ENCODE peak calls at places on chromosomes 1 and 21, in eight cellular contexts. C, Q, G, K, Z, U, R and T are unnamed samples.

GRCh38 chr1:41013812-41014211 is 7.7 kb downstream of the SLFNL1 start:
- DNase-seq in C (no peak), Q (no peak), G (no peak), K (no peak), Z (no peak), U (no peak), R (no peak), T (no peak)

GRCh38 chr1:34740161-34740875 is 14.5 kb upstream of the GJB5 start:
- DNase-seq in C (no peak), Q (peak; percentile 25), G (no peak), K (no peak), Z (no peak), U (no peak), R (peak; percentile 70), T (no peak)

GRCh38 chr1:153626929-153627796 is at the start of gene S100A13:
- DNase-seq in C (peak; percentile 85), Q (peak; percentile 71), G (peak; percentile 86), K (peak; percentile 91), Z (peak; percentile 30), U (peak; percentile 84), R (peak; percentile 97), T (peak; percentile 96)

GRCh38 chr1:119101563-119101962 is 38.9 kb downstream of the WARS2 start:
- DNase-seq in C (no peak), Q (no peak), G (no peak), K (no peak), Z (no peak), U (no peak), R (no peak), T (no peak)

GRCh38 chr21:36698160-36699025 is 522 bp upstream of the SIM2 start:
- DNase-seq in C (no peak), Q (no peak), G (no peak), K (peak; percentile 62), Z (no peak), U (no peak), R (peak; percentile 69), T (no peak)

GRCh38 chr1:43678940-43679339 is 28.4 kb upstream of the ST3GAL3 start:
- DNase-seq in C (no peak), Q (no peak), G (no peak), K (no peak), Z (no peak), U (no peak), R (no peak), T (no peak)

GRCh38 chr1:201504799-201505504 is 2.0 kb downstream of the CSRP1 start:
- DNase-seq in C (no peak), Q (no peak), G (no peak), K (no peak), Z (no peak), U (no peak), R (no peak), T (no peak)

GRCh38 chr21:14878971-14879370 is 185.8 kb downstream of the NRIP1 start:
- DNase-seq in C (no peak), Q (no peak), G (no peak), K (peak; percentile 61), Z (no peak), U (no peak), R (no peak), T (no peak)

GRCh38 chr1:40133839-40134238 is 27.3 kb upstream of the RLF start:
- DNase-seq in C (no peak), Q (no peak), G (no peak), K (no peak), Z (no peak), U (no peak), R (no peak), T (no peak)

GRCh38 chr1:228691926-228692325 is 43.4 kb upstream of the RHOU start:
- DNase-seq in C (no peak), Q (peak; percentile 15), G (peak; percentile 44), K (peak; percentile 69), Z (no peak), U (peak; percentile 46), R (peak; percentile 48), T (peak; percentile 17)

DNA sequence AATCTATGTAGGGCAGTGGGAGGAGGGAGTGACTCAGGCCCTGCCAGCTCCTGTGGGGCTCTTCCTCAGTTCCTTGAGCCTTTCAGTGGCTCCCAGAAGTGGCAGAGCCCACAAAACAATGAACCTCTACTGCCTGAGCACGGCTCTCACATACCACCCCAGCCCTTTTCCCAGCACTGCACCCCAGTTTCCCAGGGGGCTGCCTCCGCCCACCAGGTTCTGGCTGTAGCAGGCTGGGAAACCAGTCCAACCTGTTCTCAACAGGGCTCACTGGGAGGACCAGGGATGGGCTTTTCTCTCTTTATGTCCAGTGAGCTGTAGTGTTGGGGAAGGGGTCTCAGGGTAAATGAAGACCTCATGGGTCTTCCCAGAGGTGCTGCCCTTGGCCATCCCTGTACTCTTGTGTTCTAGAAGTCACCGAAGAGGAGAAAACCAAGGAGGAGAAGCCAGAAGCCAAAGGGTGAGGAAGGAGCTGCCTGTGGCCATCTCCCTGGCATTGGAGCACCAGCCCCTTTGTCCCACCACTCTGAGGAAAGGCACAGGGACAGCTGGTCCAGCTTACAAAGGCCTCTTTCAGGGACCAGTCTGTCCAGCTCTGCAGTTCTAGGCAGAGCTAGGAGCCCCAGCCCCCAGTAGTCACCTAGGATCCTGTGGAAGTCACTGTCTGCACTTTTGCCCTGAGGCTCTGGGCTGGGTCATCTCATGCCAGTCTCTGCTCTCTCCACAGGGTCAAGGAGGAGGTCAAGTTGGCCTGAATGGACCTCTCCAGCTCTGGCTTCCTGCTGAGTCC is 3.5 kb downstream of the MARCKSL1 start:
- DNase-seq in C (no peak), Q (peak; percentile 55), G (no peak), K (no peak), Z (no peak), U (peak; percentile 50), R (no peak), T (peak; percentile 42)
- H3K4me3 ChIP-seq in C (no peak overlapping the region), Q (no peak overlapping the region), G (no peak overlapping the region), K (no peak overlapping the region), Z (no peak overlapping the region), U (no peak overlapping the region), R (no peak overlapping the region), T (no peak overlapping the region)

GRCh38 chr1:155006601-155007101 is 4.0 kb downstream of the ZBTB7B start:
- DNase-seq in C (no peak), Q (peak; percentile 37), G (no peak), K (peak; percentile 59), Z (no peak), U (no peak), R (peak; percentile 57), T (peak; percentile 24)
- H3K4me1 ChIP-seq in C (peaks cover 61% of the 10 kb centered on the region), Q (peaks cover 36% of the 10 kb centered on the region), G (peaks cover 76% of the 10 kb centered on the region), K (peaks cover 74% of the 10 kb centered on the region), Z (peaks cover 52% of the 10 kb centered on the region), U (peaks cover 40% of the 10 kb centered on the region), R (peaks cover 38% of the 10 kb centered on the region), T (no peaks in the 10 kb centered on the region)

GRCh38 chr1:23362218-23362713 is 7.4 kb downstream of the ZNF436 start:
- DNase-seq in C (no peak), Q (no peak), G (no peak), K (peak; percentile 37), Z (no peak), U (no peak), R (no peak), T (no peak)
- H3K9me3 ChIP-seq in C (peaks cover 75% of the 10 kb centered on the region), Q (peaks cover 45% of the 10 kb centered on the region), G (no peaks in the 10 kb centered on the region), K (peaks cover 92% of the 10 kb centered on the region), Z (peaks cover 20% of the 10 kb centered on the region), U (peaks cover 23% of the 10 kb centered on the region), R (peaks cover 61% of the 10 kb centered on the region), T (peaks cover 45% of the 10 kb centered on the region)

GRCh38 chr1:12082988-12083387 is 19.9 kb downstream of the TNFRSF8 start:
- DNase-seq in C (no peak), Q (no peak), G (no peak), K (no peak), Z (no peak), U (no peak), R (no peak), T (no peak)
- H3K4me3 ChIP-seq in C (no peak overlapping the region), Q (no peak overlapping the region), G (no peak overlapping the region), K (no peak overlapping the region), Z (no peak overlapping the region), U (no peak overlapping the region), R (no peak overlapping the region), T (no peak overlapping the region)

GRCh38 chr1:181556606-181557005 is 73.3 kb downstream of the CACNA1E start:
- DNase-seq in C (no peak), Q (no peak), G (no peak), K (no peak), Z (no peak), U (no peak), R (no peak), T (peak; percentile 23)

GRCh38 chr1:181557313-181557712 is 74.0 kb downstream of the CACNA1E start:
- DNase-seq in C (no peak), Q (no peak), G (no peak), K (no peak), Z (no peak), U (no peak), R (no peak), T (no peak)

GRCh38 chr1:181559142-181559541 is 75.8 kb downstream of the CACNA1E start:
- DNase-seq in C (no peak), Q (no peak), G (no peak), K (no peak), Z (no peak), U (no peak), R (no peak), T (no peak)

GRCh38 chr1:181558416-181558815 is 75.1 kb downstream of the CACNA1E start:
- DNase-seq in C (no peak), Q (no peak), G (no peak), K (no peak), Z (no peak), U (no peak), R (no peak), T (no peak)

DNA sequence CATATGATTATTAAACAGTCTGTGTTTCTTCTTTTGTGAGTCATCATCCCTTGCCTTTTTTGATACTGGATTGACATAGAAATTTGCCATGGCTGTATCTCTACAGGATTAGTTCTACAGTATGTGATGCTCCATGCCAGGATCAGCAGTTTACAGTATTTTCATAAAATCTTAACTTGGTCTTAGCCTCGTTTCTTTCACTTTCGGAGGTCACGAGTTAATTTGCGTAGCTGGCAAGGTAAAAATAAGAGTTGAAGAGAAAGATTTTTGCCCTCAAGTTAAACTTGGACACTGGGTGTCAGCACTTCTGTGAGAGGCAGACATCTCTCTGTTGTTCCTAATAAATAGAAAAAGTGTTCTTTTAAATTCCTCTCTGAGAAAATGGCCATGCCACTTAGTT is 79.1 kb downstream of the CACNA1E start:
- DNase-seq in C (no peak), Q (no peak), G (no peak), K (no peak), Z (no peak), U (no peak), R (no peak), T (no peak)
- H3K4me1 ChIP-seq in C (no peaks in the 10 kb centered on the region), Q (no peaks in the 10 kb centered on the region), G (no peaks in the 10 kb centered on the region), K (no peaks in the 10 kb centered on the region), Z (no peaks in the 10 kb centered on the region), U (no peaks in the 10 kb centered on the region), R (no peaks in the 10 kb centered on the region), T (no peaks in the 10 kb centered on the region)

DNA sequence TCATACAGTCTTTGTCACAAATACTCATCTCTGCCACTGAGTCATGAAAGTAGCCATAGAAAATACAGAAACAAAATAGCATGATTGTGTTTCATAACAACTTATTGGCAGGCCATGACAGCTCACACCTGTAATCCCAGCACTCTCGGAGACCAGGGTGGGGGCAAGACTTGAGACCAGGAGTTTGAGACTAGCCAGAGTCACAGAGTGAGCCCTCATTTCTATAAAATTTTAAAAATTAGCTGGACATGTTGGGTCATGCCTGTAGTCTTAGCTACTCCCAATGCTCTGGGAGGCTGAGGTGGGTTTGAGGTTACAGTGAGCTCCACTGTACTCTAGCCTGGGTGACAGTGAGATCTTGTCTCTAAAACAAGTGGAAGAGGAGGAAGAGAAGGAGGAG is 411.1 kb downstream of the PCP4 start:
- DNase-seq in C (no peak), Q (no peak), G (no peak), K (no peak), Z (no peak), U (no peak), R (no peak), T (no peak)
- H3K9me3 ChIP-seq in C (no peaks in the 10 kb centered on the region), Q (no peaks in the 10 kb centered on the region), G (no peaks in the 10 kb centered on the region), K (no peaks in the 10 kb centered on the region), Z (no peaks in the 10 kb centered on the region), U (no peaks in the 10 kb centered on the region), R (no peaks in the 10 kb centered on the region), T (no peaks in the 10 kb centered on the region)

GRCh38 chr1:25615563-25616079 is 970 bp upstream of the MAN1C1 start:
- DNase-seq in C (no peak), Q (no peak), G (no peak), K (no peak), Z (no peak), U (no peak), R (no peak), T (no peak)
- H3K4me3 ChIP-seq in C (peak overlapping the region; percentile 77), Q (peak overlapping the region; percentile 69), G (no peak overlapping the region), K (peak overlapping the region; percentile 72), Z (peak overlapping the region; percentile 87), U (peak overlapping the region; percentile 46), R (peak overlapping the region; percentile 56), T (peak overlapping the region; percentile 69)